ENCODE peak calls at places on chromosomes 11 and 22, in nine cellular contexts. One of them, this sample, is unnamed.

GRCh38 chr11:4643084-4643483 is 698 bp upstream of the OR51E1 start:
- DNase-seq in AG09309: no peak
- DNase-seq in A549: no peak
- DNase-seq in AG04449: no peak
- DNase-seq in mammary epithelial cell: no peak
- DNase-seq in MM.1S: no peak
- DNase-seq in fibroblast of mammary gland: no peak
- DNase-seq in IMR-90: no peak
- DNase-seq in tibial artery: no peak
- DNase-seq in this sample: no peak

GRCh38 chr22:30705710-30706651 is 11.3 kb downstream of the OSBP2 start:
- DNase-seq in AG09309: peak
- DNase-seq in A549: no peak
- DNase-seq in AG04449: peak
- DNase-seq in mammary epithelial cell: no peak
- DNase-seq in MM.1S: peak
- DNase-seq in fibroblast of mammary gland: peak
- DNase-seq in IMR-90: peak
- DNase-seq in tibial artery: no peak
- DNase-seq in this sample: peak

GRCh38 chr22:26942301-26942927 is 285.0 kb downstream of the MIAT start:
- DNase-seq in AG09309: peak
- DNase-seq in A549: no peak
- DNase-seq in AG04449: no peak
- DNase-seq in mammary epithelial cell: no peak
- DNase-seq in MM.1S: no peak
- DNase-seq in fibroblast of mammary gland: no peak
- DNase-seq in IMR-90: no peak
- DNase-seq in tibial artery: no peak
- DNase-seq in this sample: no peak

GRCh38 chr22:20205464-20205963 is 54.7 kb upstream of the CCDC188 start:
- DNase-seq in AG09309: no peak
- DNase-seq in A549: no peak
- DNase-seq in AG04449: no peak
- DNase-seq in mammary epithelial cell: no peak
- DNase-seq in MM.1S: no peak
- DNase-seq in fibroblast of mammary gland: no peak
- DNase-seq in IMR-90: no peak
- DNase-seq in tibial artery: no peak
- DNase-seq in this sample: no peak

GRCh38 chr11:70423523-70424505 is 25.5 kb downstream of the CTTN start:
- DNase-seq in AG09309: peak
- DNase-seq in A549: no peak
- DNase-seq in AG04449: no peak
- DNase-seq in mammary epithelial cell: peak
- DNase-seq in MM.1S: no peak
- DNase-seq in fibroblast of mammary gland: peak
- DNase-seq in IMR-90: peak
- DNase-seq in tibial artery: no peak
- DNase-seq in this sample: peak

GRCh38 chr11:60288531-60288930 is 8.1 kb downstream of the MS4A4A start:
- DNase-seq in AG09309: no peak
- DNase-seq in A549: no peak
- DNase-seq in AG04449: no peak
- DNase-seq in mammary epithelial cell: no peak
- DNase-seq in MM.1S: no peak
- DNase-seq in fibroblast of mammary gland: no peak
- DNase-seq in IMR-90: no peak
- DNase-seq in tibial artery: no peak
- DNase-seq in this sample: no peak

GRCh38 chr22:41951898-41952474 is at the start of gene SMIM45:
- DNase-seq in AG09309: no peak
- DNase-seq in A549: no peak
- DNase-seq in AG04449: no peak
- DNase-seq in mammary epithelial cell: no peak
- DNase-seq in MM.1S: no peak
- DNase-seq in fibroblast of mammary gland: no peak
- DNase-seq in IMR-90: no peak
- DNase-seq in tibial artery: no peak
- DNase-seq in this sample: no peak

GRCh38 chr22:36002861-36003260 is 25.8 kb downstream of the RBFOX2 start:
- DNase-seq in AG09309: no peak
- DNase-seq in A549: no peak
- DNase-seq in AG04449: no peak
- DNase-seq in mammary epithelial cell: no peak
- DNase-seq in MM.1S: no peak
- DNase-seq in fibroblast of mammary gland: no peak
- DNase-seq in IMR-90: no peak
- DNase-seq in tibial artery: no peak
- DNase-seq in this sample: no peak

GRCh38 chr11:46808804-46809431 is 37.2 kb downstream of the CKAP5 start:
- DNase-seq in AG09309: peak
- DNase-seq in A549: peak
- DNase-seq in AG04449: peak
- DNase-seq in mammary epithelial cell: peak
- DNase-seq in MM.1S: peak
- DNase-seq in fibroblast of mammary gland: peak
- DNase-seq in IMR-90: peak
- DNase-seq in tibial artery: no peak
- DNase-seq in this sample: no peak

GRCh38 chr11:128361451-128362020 is 225.8 kb downstream of the ETS1 start:
- DNase-seq in AG09309: peak
- DNase-seq in A549: no peak
- DNase-seq in AG04449: peak
- DNase-seq in mammary epithelial cell: no peak
- DNase-seq in MM.1S: peak
- DNase-seq in fibroblast of mammary gland: peak
- DNase-seq in IMR-90: peak
- DNase-seq in tibial artery: no peak
- DNase-seq in this sample: no peak

GRCh38 chr11:19889531-19889930 is 176.9 kb downstream of the NAV2 start:
- DNase-seq in AG09309: no peak
- DNase-seq in A549: no peak
- DNase-seq in AG04449: no peak
- DNase-seq in mammary epithelial cell: no peak
- DNase-seq in MM.1S: no peak
- DNase-seq in fibroblast of mammary gland: no peak
- DNase-seq in IMR-90: peak
- DNase-seq in tibial artery: no peak
- DNase-seq in this sample: no peak

GRCh38 chr11:13487661-13488030 is 8.2 kb downstream of the PTH start:
- DNase-seq in AG09309: no peak
- DNase-seq in A549: peak
- DNase-seq in AG04449: no peak
- DNase-seq in mammary epithelial cell: no peak
- DNase-seq in MM.1S: no peak
- DNase-seq in fibroblast of mammary gland: peak
- DNase-seq in IMR-90: peak
- DNase-seq in tibial artery: no peak
- DNase-seq in this sample: no peak
- TF ChIP-seq CTCF in AG09309: peak
- TF ChIP-seq CTCF in A549: no peak
- TF ChIP-seq CTCF in AG04449: no peak
- TF ChIP-seq CTCF in mammary epithelial cell: peak
- TF ChIP-seq CTCF in MM.1S: peak
- TF ChIP-seq CTCF in fibroblast of mammary gland: peak
- TF ChIP-seq CTCF in IMR-90: peak
- TF ChIP-seq CTCF in tibial artery: no peak
- TF ChIP-seq CTCF in this sample: peak

DNA sequence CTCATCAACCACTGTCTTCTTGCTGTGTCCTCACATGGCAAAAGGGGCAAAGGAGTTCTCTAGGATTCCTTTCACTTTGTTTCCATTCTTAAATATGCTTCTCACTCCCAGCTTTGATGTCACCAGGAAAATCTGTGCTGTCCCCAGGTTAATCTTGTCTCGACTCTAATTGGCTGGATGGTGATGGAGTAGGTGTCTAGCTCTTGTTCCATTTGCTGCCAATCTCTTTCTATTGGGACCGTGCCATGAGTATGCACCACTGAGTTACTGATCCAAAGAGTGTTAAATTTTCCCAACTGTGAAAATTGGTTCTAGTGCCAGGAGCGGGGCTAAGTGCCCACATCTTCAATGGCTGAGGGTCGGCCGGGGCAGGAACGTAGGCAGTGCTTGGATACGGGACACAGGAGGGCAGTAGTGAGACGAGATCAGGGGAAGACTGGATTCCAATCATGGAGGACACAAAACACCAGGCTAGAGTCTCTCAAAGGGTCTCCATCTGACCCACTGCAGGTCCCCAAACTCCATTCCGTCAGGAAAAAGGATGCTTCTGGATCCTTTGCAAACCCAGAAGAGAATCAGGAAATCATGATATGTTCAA is 47.7 kb upstream of the CSNK2A3 start:
- DNase-seq in AG09309: no peak
- DNase-seq in A549: no peak
- DNase-seq in AG04449: no peak
- DNase-seq in mammary epithelial cell: no peak
- DNase-seq in MM.1S: no peak
- DNase-seq in fibroblast of mammary gland: peak
- DNase-seq in IMR-90: no peak
- DNase-seq in tibial artery: no peak
- DNase-seq in this sample: no peak
- TF ChIP-seq CTCF in AG09309: peak
- TF ChIP-seq CTCF in A549: no peak
- TF ChIP-seq CTCF in AG04449: peak
- TF ChIP-seq CTCF in mammary epithelial cell: no peak
- TF ChIP-seq CTCF in MM.1S: no peak
- TF ChIP-seq CTCF in fibroblast of mammary gland: peak
- TF ChIP-seq CTCF in IMR-90: peak
- TF ChIP-seq CTCF in tibial artery: no peak
- TF ChIP-seq CTCF in this sample: no peak

GRCh38 chr22:23094695-23095466 is 24.6 kb downstream of the GNAZ start:
- DNase-seq in AG09309: no peak
- DNase-seq in A549: no peak
- DNase-seq in AG04449: no peak
- DNase-seq in mammary epithelial cell: no peak
- DNase-seq in MM.1S: no peak
- DNase-seq in fibroblast of mammary gland: no peak
- DNase-seq in IMR-90: no peak
- DNase-seq in tibial artery: no peak
- DNase-seq in this sample: no peak
- TF ChIP-seq CTCF in AG09309: no peak
- TF ChIP-seq CTCF in A549: no peak
- TF ChIP-seq CTCF in AG04449: no peak
- TF ChIP-seq CTCF in mammary epithelial cell: no peak
- TF ChIP-seq CTCF in MM.1S: no peak
- TF ChIP-seq CTCF in fibroblast of mammary gland: no peak
- TF ChIP-seq CTCF in IMR-90: no peak
- TF ChIP-seq CTCF in tibial artery: no peak
- TF ChIP-seq CTCF in this sample: no peak

GRCh38 chr11:122305426-122305825 is 189.4 kb upstream of the BLID start:
- DNase-seq in AG09309: no peak
- DNase-seq in A549: no peak
- DNase-seq in AG04449: no peak
- DNase-seq in mammary epithelial cell: no peak
- DNase-seq in MM.1S: no peak
- DNase-seq in fibroblast of mammary gland: no peak
- DNase-seq in IMR-90: no peak
- DNase-seq in tibial artery: no peak
- DNase-seq in this sample: no peak
- TF ChIP-seq CTCF in AG09309: no peak
- TF ChIP-seq CTCF in A549: no peak
- TF ChIP-seq CTCF in AG04449: no peak
- TF ChIP-seq CTCF in mammary epithelial cell: no peak
- TF ChIP-seq CTCF in MM.1S: no peak
- TF ChIP-seq CTCF in fibroblast of mammary gland: no peak
- TF ChIP-seq CTCF in IMR-90: no peak
- TF ChIP-seq CTCF in tibial artery: no peak
- TF ChIP-seq CTCF in this sample: no peak

GRCh38 chr11:107757661-107758060 is 45.8 kb upstream of the SLN start:
- DNase-seq in AG09309: no peak
- DNase-seq in A549: no peak
- DNase-seq in AG04449: no peak
- DNase-seq in mammary epithelial cell: no peak
- DNase-seq in MM.1S: no peak
- DNase-seq in fibroblast of mammary gland: no peak
- DNase-seq in IMR-90: no peak
- DNase-seq in tibial artery: no peak
- DNase-seq in this sample: no peak
- TF ChIP-seq CTCF in AG09309: no peak
- TF ChIP-seq CTCF in A549: no peak
- TF ChIP-seq CTCF in AG04449: no peak
- TF ChIP-seq CTCF in mammary epithelial cell: peak
- TF ChIP-seq CTCF in MM.1S: peak
- TF ChIP-seq CTCF in fibroblast of mammary gland: peak
- TF ChIP-seq CTCF in IMR-90: no peak
- TF ChIP-seq CTCF in tibial artery: no peak
- TF ChIP-seq CTCF in this sample: no peak